ENCODE peak calls at places on chromosomes 2 and 18, in seven cellular contexts. E, C, A, R, H, V and M are unnamed samples.

GRCh38 chr18:845152-845819 is 33.2 kb upstream of the YES1 start:
- DNase-seq in H (no peak), C (no peak), V (no peak), A (peak), R (no peak), E (no peak), M (no peak)

GRCh38 chr2:233094614-233095013 is 34.5 kb downstream of the INPP5D start:
- DNase-seq in E (no peak), V (no peak), C (no peak), H (no peak), A (no peak), R (no peak), M (no peak)

GRCh38 chr18:48308027-48308635 is 101.1 kb downstream of the ZBTB7C start:
- DNase-seq in R (no peak), E (no peak), V (no peak), A (no peak), C (no peak), H (no peak), M (no peak)

GRCh38 chr2:158786897-158787296 is 8.2 kb upstream of the DAPL1 start:
- DNase-seq in A (no peak), E (no peak), H (no peak), C (no peak), V (no peak), R (no peak), M (no peak)

GRCh38 chr2:69073928-69074575 is 61.1 kb downstream of the ANTXR1 start:
- DNase-seq in H (no peak), V (no peak), C (no peak), R (no peak), E (no peak), A (no peak), M (no peak)

GRCh38 chr18:47032945-47033344 is 2.5 kb downstream of the ELOA2 start:
- DNase-seq in R (no peak), H (no peak), A (no peak), V (no peak), E (no peak), C (no peak), M (no peak)

GRCh38 chr18:8705280-8705940 is at the start of gene MTCL1:
- DNase-seq in R (peak), E (no peak), V (peak), H (peak), C (no peak), A (peak), M (peak)

GRCh38 chr2:129904532-129905446 is 74.7 kb upstream of the RAB6C start:
- DNase-seq in R (no peak), E (no peak), C (no peak), H (no peak), A (no peak), V (no peak), M (no peak)

GRCh38 chr2:46460991-46461715 is 18.2 kb upstream of the TMEM247 start:
- DNase-seq in V (peak), R (peak), H (peak), C (peak), A (peak), E (peak), M (peak)

GRCh38 chr2:142819411-142819810 is 58.1 kb upstream of the KYNU start:
- DNase-seq in E (no peak), R (no peak), A (no peak), H (no peak), V (no peak), C (no peak), M (no peak)

GRCh38 chr2:101617786-101618185 is 79.7 kb upstream of the MAP4K4 start:
- DNase-seq in C (no peak), E (no peak), R (no peak), V (peak), H (no peak), A (no peak), M (no peak)

GRCh38 chr2:100919316-100919715 is 82.8 kb upstream of the RPL31 start:
- DNase-seq in R (peak), V (peak), H (no peak), C (no peak), A (no peak), E (no peak), M (peak)

GRCh38 chr2:168114619-168115018 is 132.8 kb downstream of the STK39 start:
- DNase-seq in C (no peak), H (no peak), V (no peak), A (no peak), R (no peak), E (no peak), M (no peak)

GRCh38 chr2:108385411-108386071 is 7.8 kb downstream of the SULT1C4 start:
- DNase-seq in H (no peak), A (no peak), C (no peak), V (no peak), E (no peak), R (no peak), M (no peak)

GRCh38 chr2:108392029-108392428 is 14.3 kb downstream of the SULT1C4 start:
- DNase-seq in V (no peak), R (no peak), C (no peak), A (no peak), H (no peak), E (no peak), M (no peak)

GRCh38 chr2:108388045-108388444 is 10.3 kb downstream of the SULT1C4 start:
- DNase-seq in R (no peak), C (no peak), H (no peak), V (no peak), A (no peak), E (no peak), M (no peak)

GRCh38 chr2:108393197-108393596 is 15.4 kb downstream of the SULT1C4 start:
- DNase-seq in E (no peak), C (no peak), V (no peak), R (no peak), H (no peak), A (no peak), M (no peak)

GRCh38 chr2:108390340-108390739 is 12.6 kb downstream of the SULT1C4 start:
- DNase-seq in C (no peak), H (no peak), V (no peak), R (no peak), A (no peak), E (no peak), M (no peak)
- TF ChIP-seq CTCF in C (no peak), H (no peak), V (no peak), R (no peak), A (no peak), E (no peak), M (no peak)

DNA sequence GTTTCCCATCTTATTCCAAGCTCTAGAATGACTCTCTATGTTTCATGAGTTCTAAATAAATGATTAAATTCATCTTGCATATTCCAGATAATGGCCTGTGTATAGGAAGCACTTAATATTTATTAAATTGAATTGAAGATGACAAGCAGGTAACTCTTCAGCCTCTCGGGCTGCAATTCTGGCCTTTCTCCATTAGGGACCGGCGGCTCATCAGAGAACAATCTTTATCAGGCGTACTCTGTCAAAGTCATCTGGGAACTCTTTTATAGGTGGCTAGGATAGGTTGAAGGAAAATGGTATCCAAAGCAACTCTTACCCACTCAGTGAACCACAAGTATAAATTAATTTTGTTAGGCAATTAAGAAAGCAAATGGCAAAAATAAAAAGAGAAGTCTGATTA is 308.5 kb downstream of the NOL4 start:
- DNase-seq in V (no peak), C (no peak), R (peak), E (no peak), H (no peak), A (no peak), M (no peak)
- TF ChIP-seq CTCF in V (no peak), C (no peak), R (peak), E (no peak), H (no peak), A (no peak), M (peak)

DNA sequence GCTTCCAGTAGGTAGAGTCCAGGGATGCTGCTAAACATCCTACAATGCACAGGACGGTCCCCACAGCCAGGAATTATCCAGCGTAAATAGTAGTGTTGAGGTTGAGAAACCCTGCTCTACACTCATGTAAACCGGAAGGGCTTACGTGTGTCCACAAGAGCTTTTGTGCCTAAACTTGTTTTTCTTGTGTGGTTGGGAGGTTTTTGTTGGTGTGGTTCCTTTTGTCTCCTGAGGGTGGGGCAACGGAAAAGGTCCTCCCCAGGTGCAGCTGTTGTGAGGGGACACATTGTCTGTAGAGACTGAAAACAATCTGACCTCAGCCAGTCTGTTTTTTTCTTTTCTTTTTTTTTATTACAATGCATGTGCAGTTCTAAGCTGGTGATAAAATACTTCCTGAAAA is 72.7 kb upstream of the MGAT5 start:
- DNase-seq in V (no peak), C (no peak), E (no peak), R (no peak), H (no peak), A (no peak), M (no peak)
- TF ChIP-seq CTCF in V (no peak), C (no peak), E (no peak), R (no peak), H (no peak), A (no peak), M (no peak)

GRCh38 chr2:27408601-27409320 is 630 bp downstream of the PPM1G start:
- DNase-seq in C (no peak), R (peak), V (peak), A (peak), H (no peak), E (no peak), M (peak)

GRCh38 chr2:27409321-27410073 is at the start of gene PPM1G:
- DNase-seq in H (peak), C (peak), E (peak), R (peak), A (peak), V (peak), M (peak)

GRCh38 chr2:27412419-27413152 is 3.2 kb upstream of the PPM1G start:
- DNase-seq in A (no peak), V (no peak), R (no peak), C (no peak), H (no peak), E (no peak), M (no peak)

GRCh38 chr2:27407798-27408491 is 1.4 kb downstream of the PPM1G start:
- DNase-seq in E (no peak), R (peak), A (peak), V (peak), C (no peak), H (no peak), M (no peak)
- TF ChIP-seq CTCF in E (peak), R (peak), A (peak), V (peak), C (peak), H (no peak), M (peak)

DNA sequence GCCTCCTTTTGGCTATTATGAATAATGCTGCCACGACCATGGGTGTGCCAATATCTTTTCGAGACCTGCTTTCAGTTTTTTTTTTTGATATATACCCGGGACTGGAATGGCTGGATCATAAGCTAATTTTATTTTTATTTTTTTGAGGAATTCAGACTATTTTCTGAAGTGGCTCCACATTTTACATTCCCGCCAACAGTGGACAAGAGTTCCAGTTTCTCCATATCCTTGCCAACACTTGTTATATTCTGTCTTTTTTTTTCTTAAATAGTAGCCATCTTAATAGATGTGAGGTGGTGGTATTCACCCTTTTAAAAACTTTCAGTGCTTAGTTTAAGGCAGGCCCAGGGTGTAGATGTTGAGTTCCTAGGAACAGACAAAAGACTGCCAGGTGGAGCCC is 11.8 kb downstream of the LPIN1 start:
- DNase-seq in V (no peak), R (no peak), C (no peak), H (no peak), A (no peak), E (no peak), M (no peak)
- TF ChIP-seq CTCF in V (no peak), R (peak), C (no peak), H (no peak), A (no peak), E (no peak), M (no peak)

GRCh38 chr2:175034728-175035127 is 29.5 kb upstream of the CHN1 start:
- DNase-seq in A (no peak), C (no peak), V (no peak), H (no peak), E (no peak), R (no peak), M (no peak)

GRCh38 chr2:175026385-175026784 is 21.2 kb upstream of the CHN1 start:
- DNase-seq in V (no peak), C (no peak), H (no peak), A (no peak), E (no peak), R (no peak), M (no peak)

GRCh38 chr2:175027755-175028154 is 22.6 kb upstream of the CHN1 start:
- DNase-seq in A (no peak), R (no peak), H (no peak), E (no peak), V (no peak), C (no peak), M (no peak)

GRCh38 chr2:175025946-175026345 is 20.8 kb upstream of the CHN1 start:
- DNase-seq in C (no peak), E (no peak), A (peak), H (no peak), R (no peak), V (no peak), M (no peak)

GRCh38 chr2:175030380-175031271 is 25.4 kb upstream of the CHN1 start:
- DNase-seq in R (peak), A (peak), C (peak), E (no peak), H (peak), V (peak), M (peak)
- TF ChIP-seq CTCF in R (peak), A (peak), C (peak), E (no peak), H (no peak), V (peak), M (peak)

DNA sequence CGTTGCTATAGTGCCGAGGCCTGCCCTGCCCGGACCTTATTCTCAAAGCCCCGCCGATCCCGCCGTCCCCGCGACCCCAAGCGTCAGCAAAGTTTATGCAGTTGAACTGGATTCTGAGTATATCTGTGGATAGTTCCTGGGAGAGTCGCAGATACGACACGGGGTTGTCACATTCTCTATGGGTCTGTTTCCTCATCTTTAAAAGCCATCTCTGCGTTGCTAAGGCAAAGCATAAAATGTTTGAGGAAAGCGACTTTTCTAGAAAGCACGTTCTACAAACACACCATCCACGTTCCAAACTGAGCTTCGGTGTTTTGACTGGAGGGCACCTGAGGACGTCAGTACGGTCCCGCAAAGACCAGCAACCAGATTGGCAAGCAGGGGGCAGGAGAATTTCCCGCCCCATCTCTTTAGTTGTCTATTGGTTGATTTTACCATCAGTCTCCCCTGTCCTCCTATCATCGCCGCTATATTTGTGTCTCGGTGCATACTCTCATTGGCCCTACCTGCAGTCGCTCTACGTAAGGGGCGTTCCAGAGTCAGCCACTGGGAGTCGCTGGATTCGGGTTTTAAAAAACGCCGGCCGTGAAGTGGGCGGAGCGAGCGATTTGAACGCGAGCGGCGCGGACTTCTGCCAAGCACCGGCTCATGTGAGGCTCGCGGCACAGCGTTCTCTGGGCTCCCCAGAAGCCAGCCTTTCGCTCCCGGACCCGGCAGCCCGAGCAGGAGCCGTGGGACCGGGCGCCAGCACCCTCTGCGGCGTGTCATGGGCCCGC is at the start of gene CENPA:
- DNase-seq in C (peak), R (peak), V (peak), E (peak), H (peak), A (peak), M (peak)
- TF ChIP-seq CTCF in C (no peak), R (no peak), V (no peak), E (peak), H (peak), A (no peak), M (peak)